ENCODE peak calls at places on chromosomes 4 and X, in seven cellular contexts. P is fibroblast of mammary gland, U is pancreas, C is omental fat pad, K is GM13976, I is AG04449, F is KG1. E is an unnamed sample.

GRCh38 chrX:72083291-72083690 is 48.4 kb downstream of the RTL5 start:
- DNase-seq in K (no peak), F (no peak), P (no peak), U (no peak), C (no peak), I (no peak), E (no peak)

GRCh38 chrX:120000490-120001246 is 57.1 kb upstream of the NKAP start:
- DNase-seq in P (peak; percentile 14), C (no peak), I (no peak), K (no peak), U (no peak), F (no peak), E (no peak)

GRCh38 chrX:38929966-38930421 is 128.7 kb downstream of the MID1IP1 start:
- DNase-seq in P (peak; percentile 91), F (no peak), K (no peak), U (no peak), C (no peak), I (peak; percentile 21), E (peak; percentile 14)

GRCh38 chr4:1683371-1683902 is 676 bp downstream of the FAM53A start:
- DNase-seq in F (no peak), P (peak; percentile 90), U (no peak), K (no peak), C (peak; percentile 39), I (peak; percentile 59), E (peak; percentile 75)

GRCh38 chrX:100710816-100711215 is 21.1 kb downstream of the SYTL4 start:
- DNase-seq in C (no peak), K (no peak), P (no peak), U (no peak), I (no peak), F (no peak), E (no peak)

GRCh38 chr4:56783986-56784385 is 37.5 kb downstream of the SPINK2 start:
- DNase-seq in C (no peak), P (peak; percentile 28), K (no peak), U (no peak), F (no peak), I (no peak), E (no peak)

GRCh38 chr4:15677507-15677988 is 4.1 kb upstream of the FAM200B start:
- DNase-seq in I (no peak), C (no peak), F (no peak), U (peak; percentile 71), K (no peak), P (peak; percentile 64), E (no peak)

GRCh38 chr4:38753021-38753806 is 29.6 kb downstream of the TLR10 start:
- DNase-seq in F (no peak), C (peak; percentile 38), U (peak; percentile 50), K (no peak), I (peak; percentile 99), P (peak; percentile 98), E (peak; percentile 93)

GRCh38 chr4:116480486-116480990 is 604.8 kb downstream of the TRAM1L1 start:
- DNase-seq in P (no peak), U (no peak), C (no peak), F (no peak), K (no peak), I (no peak), E (no peak)

GRCh38 chrX:16022580-16023170 is 100.7 kb upstream of the GRPR start:
- DNase-seq in I (no peak), U (no peak), P (peak; percentile 54), F (no peak), C (no peak), K (no peak), E (no peak)

GRCh38 chrX:18701621-18702361 is 5.7 kb upstream of the PPEF1 start:
- DNase-seq in C (no peak), F (no peak), P (peak; percentile 9), K (no peak), U (peak; percentile 23), I (no peak), E (no peak)

GRCh38 chrX:120365320-120365719 is 3.4 kb downstream of the ATP1B4 start:
- DNase-seq in C (no peak), I (no peak), P (peak; percentile 14), U (peak; percentile 19), F (no peak), K (peak; percentile 29), E (no peak)

GRCh38 chr4:80309301-80310004 is 26.1 kb upstream of the CFAP299 start:
- DNase-seq in K (no peak), I (peak; percentile 72), P (peak; percentile 95), U (no peak), F (no peak), C (no peak), E (no peak)